ENCODE peak calls at places on chromosome 9, in six cellular contexts. O is NCI-H774, A is amygdala, Z is GM13977, K is OCI-LY7, B is hepatic stellate cell. L is an unnamed sample.

GRCh38 chr9:82580921-82581320 is 482.0 kb downstream of the RASEF start:
- DNase-seq in O (no peak), A (no peak), Z (no peak), K (no peak), B (no peak), L (no peak)

GRCh38 chr9:37602817-37603216 is 10.4 kb upstream of the TOMM5 start:
- DNase-seq in O (no peak), A (no peak), Z (no peak), K (no peak), B (no peak), L (no peak)

GRCh38 chr9:109176386-109176785 is 9.3 kb upstream of the FRRS1L start:
- DNase-seq in O (no peak), A (no peak), Z (no peak), K (no peak), B (no peak), L (no peak)

GRCh38 chr9:109914280-109915027 is 134.5 kb downstream of the PALM2AKAP2 start:
- DNase-seq in O (no peak), A (no peak), Z (peak; percentile 20), K (peak; percentile 94), B (peak; percentile 59), L (no peak)

GRCh38 chr9:33498387-33498786 is 24.7 kb upstream of the NOL6 start:
- DNase-seq in O (no peak), A (no peak), Z (no peak), K (peak; percentile 22), B (peak; percentile 3), L (no peak)

GRCh38 chr9:115524467-115525059 is 406.6 kb upstream of the TNC start:
- DNase-seq in O (peak; percentile 57), A (no peak), Z (peak; percentile 35), K (peak; percentile 27), B (peak; percentile 21), L (peak; percentile 40)

GRCh38 chr9:134055981-134056461 is 11.8 kb downstream of the BRD3 start:
- DNase-seq in O (no peak), A (peak; percentile 67), Z (no peak), K (no peak), B (peak; percentile 65), L (peak; percentile 98)

GRCh38 chr9:92576175-92576574 is 40.4 kb upstream of the ECM2 start:
- DNase-seq in O (no peak), A (no peak), Z (no peak), K (no peak), B (no peak), L (no peak)

GRCh38 chr9:123027517-123027916 is 6.0 kb upstream of the GPR21 start:
- DNase-seq in O (no peak), A (no peak), Z (no peak), K (no peak), B (no peak), L (no peak)

GRCh38 chr9:26266111-26266791 is 588.0 kb upstream of the TUSC1 start:
- DNase-seq in O (no peak), A (no peak), Z (no peak), K (no peak), B (no peak), L (no peak)

GRCh38 chr9:95836072-95836471 is 39.4 kb upstream of the ERCC6L2 start:
- DNase-seq in O (no peak), A (no peak), Z (no peak), K (no peak), B (no peak), L (no peak)

GRCh38 chr9:19416143-19416542 is 7.3 kb downstream of the ACER2 start:
- DNase-seq in O (no peak), A (no peak), Z (no peak), K (no peak), B (no peak), L (no peak)